ENCODE peak calls at places on chromosomes 12 and 14, in six cellular contexts. P is upper lobe of left lung, R is GM12878, A is A549, X is K562, C is HepG2. J is an unnamed sample.
A peak's percentile ranks its signal among the peaks of the same experiment; 100 is the strongest.

GRCh38 chr12:44551631-44552030 is 324.5 kb downstream of the NELL2 start:
- ATAC-seq in A (no peak), P (no peak), R (peak; percentile 71), X (no peak), C (no peak), J (no peak)

GRCh38 chr12:1676043-1676442 is 14.8 kb upstream of the ADIPOR2 start:
- ATAC-seq in C (no peak), A (no peak), X (no peak), P (no peak), R (no peak), J (no peak)

GRCh38 chr12:120932956-120933526 is 28.9 kb upstream of the SPPL3 start:
- ATAC-seq in A (no peak), X (no peak), R (no peak), C (peak; percentile 14), P (no peak), J (no peak)

GRCh38 chr12:111788178-111788654 is 21.5 kb downstream of the ALDH2 start:
- ATAC-seq in A (peak; percentile 78), C (peak; percentile 75), P (no peak), X (peak; percentile 77), R (peak; percentile 98), J (peak; percentile 60)

GRCh38 chr14:104187931-104188726 is 49.7 kb downstream of the KIF26A start:
- ATAC-seq in C (peak; percentile 9), P (no peak), R (peak; percentile 38), X (no peak), A (no peak), J (no peak)

GRCh38 chr12:106369624-106370346 is 12.2 kb downstream of the POLR3B start:
- ATAC-seq in A (peak; percentile 95), P (peak; percentile 72), C (no peak), X (no peak), R (no peak), J (no peak)

GRCh38 chr14:63933110-63933509 is 80.3 kb downstream of the SYNE2 start:
- ATAC-seq in P (no peak), R (peak; percentile 76), A (no peak), C (no peak), X (no peak), J (no peak)

GRCh38 chr12:93825926-93826599 is 148.9 kb downstream of the CRADD start:
- ATAC-seq in P (no peak), A (no peak), R (no peak), C (no peak), X (no peak), J (peak; percentile 14)

GRCh38 chr14:65297744-65298143 is 114.8 kb upstream of the FUT8 start:
- ATAC-seq in P (no peak), C (peak; percentile 62), A (peak; percentile 84), R (no peak), X (no peak), J (no peak)

GRCh38 chr14:21072102-21072501 is 2.0 kb downstream of the ARHGEF40 start:
- ATAC-seq in C (no peak), R (no peak), X (no peak), P (no peak), A (no peak), J (peak; percentile 38)

GRCh38 chr12:82896979-82897378 is 210.3 kb downstream of the TMTC2 start:
- ATAC-seq in X (no peak), R (no peak), A (peak; percentile 69), C (no peak), P (no peak), J (no peak)

GRCh38 chr12:110102255-110102654 is 21.9 kb upstream of the IFT81 start:
- ATAC-seq in A (peak; percentile 87), X (peak; percentile 95), R (peak; percentile 62), C (peak; percentile 84), P (no peak), J (no peak)

GRCh38 chr14:104240426-104241157 is 102.2 kb downstream of the KIF26A start:
- ATAC-seq in X (no peak), R (no peak), P (no peak), C (no peak), A (no peak), J (no peak)

GRCh38 chr12:26813812-26814211 is 19.2 kb downstream of the ITPR2 start:
- ATAC-seq in X (no peak), R (no peak), P (no peak), C (no peak), A (no peak), J (no peak)

GRCh38 chr12:9925746-9926393 is 6.3 kb downstream of the CLEC2A start:
- ATAC-seq in R (peak; percentile 67), A (peak; percentile 78), P (no peak), X (peak; percentile 45), C (peak; percentile 64), J (peak; percentile 46)

GRCh38 chr12:81992461-81992860 is 233.3 kb upstream of the PPFIA2 start:
- ATAC-seq in R (peak; percentile 92), A (no peak), X (no peak), C (no peak), P (no peak), J (no peak)

DNA sequence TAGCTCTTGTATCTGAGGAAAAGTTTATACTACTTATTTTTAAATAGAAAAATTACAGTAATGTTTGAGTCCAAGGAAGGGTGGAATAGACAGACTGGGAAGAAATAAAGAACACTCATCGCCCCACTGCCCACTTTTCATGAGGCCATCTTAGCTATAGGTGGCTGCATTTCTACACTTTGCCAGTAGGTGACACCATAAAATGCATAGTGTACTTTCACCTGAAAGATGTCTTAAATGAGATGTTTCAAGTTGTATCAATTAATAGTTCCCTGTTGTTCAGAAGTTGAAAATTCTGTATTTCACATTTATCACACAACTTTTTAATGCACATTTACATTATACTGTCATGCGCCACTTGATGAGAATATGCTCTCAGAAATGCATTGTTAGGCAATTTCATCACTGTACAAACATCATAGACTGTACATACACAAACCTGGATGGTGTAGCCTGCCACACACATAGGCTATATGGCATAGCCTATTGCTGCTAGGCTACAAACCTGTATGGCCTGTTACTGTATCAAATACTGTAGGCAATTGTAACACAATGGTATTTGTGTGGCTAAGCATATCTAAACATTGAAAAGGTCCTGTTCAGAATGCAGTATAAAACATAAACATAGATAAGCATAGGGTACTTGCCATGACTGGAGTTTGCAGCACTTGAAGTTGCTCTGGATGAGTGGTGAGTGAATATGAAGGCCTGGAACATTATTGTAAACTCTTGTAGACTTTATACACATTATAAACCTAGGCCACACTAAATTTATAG is 27.5 kb downstream of the PMCH start:
- ATAC-seq in P (no peak), X (peak; percentile 87), C (peak; percentile 72), R (peak; percentile 73), A (peak; percentile 84), J (no peak)
- TF ChIP-seq EP300 in P (no peak), X (no peak), C (no peak), R (no peak), A (no peak), J (no peak)

GRCh38 chr12:12736759-12737676 is 19.9 kb downstream of the CDKN1B start:
- ATAC-seq in X (peak; percentile 78), A (peak; percentile 93), C (peak; percentile 83), P (peak; percentile 68), R (peak; percentile 95), J (peak; percentile 69)
- H3K27ac ChIP-seq in X (peak overlapping the region; percentile 43), A (peak overlapping the region; percentile 31), C (no peak overlapping the region), P (peak overlapping the region; percentile 45), R (peak overlapping the region; percentile 71), J (peak overlapping the region; percentile 57)

GRCh38 chr14:101289911-101290310 is 271.4 kb upstream of the DIO3 start:
- ATAC-seq in C (no peak), R (no peak), A (no peak), X (no peak), P (no peak), J (no peak)

GRCh38 chr14:101291390-101291789 is 269.9 kb upstream of the DIO3 start:
- ATAC-seq in R (no peak), C (no peak), P (no peak), A (no peak), X (no peak), J (no peak)

GRCh38 chr14:101289230-101289690 is 272.0 kb upstream of the DIO3 start:
- ATAC-seq in A (no peak), C (peak; percentile 78), X (no peak), P (no peak), R (no peak), J (no peak)

GRCh38 chr14:101292448-101292847 is 268.8 kb upstream of the DIO3 start:
- ATAC-seq in A (no peak), P (no peak), C (no peak), R (no peak), X (no peak), J (no peak)

DNA sequence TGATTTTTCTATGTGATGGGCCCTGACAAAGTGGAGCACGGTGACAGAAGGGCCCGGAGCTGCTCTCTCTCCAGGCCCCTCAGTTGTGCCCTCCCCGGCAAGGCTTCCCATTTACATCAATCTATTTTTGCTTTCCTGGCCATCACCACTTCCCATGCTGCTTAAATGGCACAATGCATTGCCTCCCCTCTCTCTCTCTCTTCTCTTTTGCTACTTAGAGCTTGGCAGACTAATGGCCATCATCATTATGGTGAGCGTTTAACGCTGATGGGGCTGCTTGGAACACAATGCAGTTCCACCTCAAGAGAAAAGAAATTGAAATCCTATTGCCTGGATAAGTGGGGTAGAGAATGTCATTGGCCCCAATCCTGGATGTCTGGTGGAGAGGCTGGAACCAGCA is 270.6 kb upstream of the DIO3 start:
- ATAC-seq in P (no peak), R (no peak), C (no peak), X (no peak), A (no peak), J (no peak)
- TF ChIP-seq EP300 in P (no peak), R (no peak), C (no peak), X (no peak), A (no peak), J (no peak)

GRCh38 chr12:67357726-67358125 is 88.6 kb downstream of the CAND1 start:
- ATAC-seq in A (no peak), R (no peak), X (no peak), P (no peak), C (no peak), J (no peak)
- H3K27ac ChIP-seq in A (no peak overlapping the region), R (no peak overlapping the region), X (no peak overlapping the region), P (no peak overlapping the region), C (no peak overlapping the region), J (no peak overlapping the region)

GRCh38 chr12:75721790-75722189 is 210.4 kb upstream of the KRR1 start:
- ATAC-seq in X (no peak), A (no peak), P (no peak), R (no peak), C (peak; percentile 49), J (no peak)

GRCh38 chr12:75722714-75723200 is 211.3 kb upstream of the KRR1 start:
- ATAC-seq in C (no peak), X (peak; percentile 67), R (peak; percentile 94), P (peak; percentile 63), A (peak; percentile 47), J (peak; percentile 83)

GRCh38 chr12:75727577-75727976 is 216.2 kb upstream of the KRR1 start:
- ATAC-seq in A (peak; percentile 12), X (no peak), P (no peak), C (peak; percentile 64), R (no peak), J (no peak)

GRCh38 chr12:75725505-75726120 is 214.2 kb upstream of the KRR1 start:
- ATAC-seq in R (peak; percentile 45), X (peak; percentile 68), A (peak; percentile 91), P (no peak), C (peak; percentile 34), J (no peak)

DNA sequence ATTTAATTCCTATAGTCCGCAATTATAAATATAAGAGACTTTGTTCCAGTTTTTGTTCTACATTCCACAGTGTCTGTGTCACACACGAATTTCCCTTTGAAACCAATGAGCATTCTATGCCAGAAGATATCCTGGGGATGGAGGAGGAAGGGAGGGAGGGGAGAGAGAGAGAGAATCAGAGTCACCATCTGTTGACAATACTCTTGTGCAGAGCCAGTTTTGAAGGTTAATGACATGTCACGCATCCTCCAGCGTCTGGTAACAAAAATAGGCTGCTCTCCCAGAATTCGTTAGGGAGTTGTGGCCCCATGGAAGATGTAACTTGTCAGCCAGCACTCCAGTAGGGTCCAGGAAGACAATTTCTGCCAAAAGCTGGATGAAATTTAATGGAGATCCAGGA is 213.5 kb upstream of the KRR1 start:
- ATAC-seq in R (no peak), X (peak; percentile 41), C (peak; percentile 64), P (peak; percentile 63), A (peak; percentile 80), J (peak; percentile 42)
- TF ChIP-seq EP300 in R (no peak), X (no peak), C (peak; percentile 18), P (peak; percentile 28), A (peak; percentile 63), J (no peak)

J was measured in gastroesophageal sphincter.